ENCODE peak calls at places on chromosome 16, in six cellular contexts. H, R, D, N, J and K are unnamed samples.

GRCh38 chr16:11133344-11133921 is 122.6 kb downstream of the SOCS1 start:
- DNase-seq in R (peak; percentile 92), H (no peak), N (peak; percentile 87), J (no peak), D (no peak), K (peak; percentile 69)

GRCh38 chr16:22081050-22081449 is 11.3 kb upstream of the VWA3A start:
- DNase-seq in H (no peak), R (no peak), J (no peak), D (no peak), N (no peak), K (no peak)

GRCh38 chr16:84633622-84634021 is 14.7 kb upstream of the KLHL36 start:
- DNase-seq in J (no peak), N (no peak), D (peak; percentile 68), H (no peak), R (no peak), K (no peak)

GRCh38 chr16:19515765-19516164 is 6.1 kb downstream of the GDE1 start:
- DNase-seq in H (no peak), J (no peak), R (no peak), N (no peak), D (no peak), K (no peak)

GRCh38 chr16:4882261-4882632 is 35.0 kb downstream of the UBN1 start:
- DNase-seq in J (no peak), D (no peak), N (no peak), H (no peak), R (no peak), K (no peak)

GRCh38 chr16:59920054-59920453 is 1185.9 kb upstream of the GOT2 start:
- DNase-seq in D (no peak), J (no peak), N (no peak), R (no peak), H (no peak), K (no peak)

GRCh38 chr16:28821874-28822519 is 802 bp upstream of the ATXN2L start:
- DNase-seq in H (no peak), D (no peak), R (no peak), J (no peak), N (no peak), K (no peak)

GRCh38 chr16:53417011-53417410 is 17.3 kb upstream of the RBL2 start:
- DNase-seq in H (no peak), R (no peak), D (no peak), N (no peak), J (no peak), K (no peak)

GRCh38 chr16:31301708-31302400 is 42.1 kb downstream of the ITGAM start:
- DNase-seq in N (no peak), D (no peak), J (no peak), R (no peak), H (no peak), K (no peak)

GRCh38 chr16:81127051-81127450 is 30.9 kb upstream of the GCSH start:
- DNase-seq in H (no peak), D (no peak), R (no peak), J (no peak), N (no peak), K (no peak)

GRCh38 chr16:50282955-50283631 is 16.7 kb downstream of the ADCY7 start:
- DNase-seq in J (no peak), D (peak; percentile 79), R (no peak), H (no peak), N (no peak), K (no peak)

GRCh38 chr16:82738699-82739098 is 111.9 kb downstream of the CDH13 start:
- DNase-seq in H (no peak), N (no peak), D (no peak), R (no peak), J (no peak), K (no peak)

GRCh38 chr16:85166699-85167588 is 54.7 kb upstream of the CIBAR2 start:
- DNase-seq in N (no peak), J (no peak), H (no peak), R (no peak), D (peak; percentile 80), K (no peak)

GRCh38 chr16:75591001-75591852 is 25.0 kb downstream of the GABARAPL2 start:
- DNase-seq in J (no peak), N (peak; percentile 29), D (no peak), H (no peak), R (no peak), K (no peak)

GRCh38 chr16:87178177-87178863 is 138.9 kb downstream of the C16orf95 start:
- DNase-seq in J (no peak), H (no peak), R (no peak), N (no peak), D (no peak), K (no peak)

GRCh38 chr16:79170565-79171242 is 429.8 kb downstream of the MAF start:
- DNase-seq in J (no peak), N (peak; percentile 47), D (no peak), R (no peak), H (no peak), K (no peak)

GRCh38 chr16:180101-180920 is at the start of gene HBQ1:
- DNase-seq in D (no peak), N (no peak), H (peak; percentile 44), R (no peak), J (no peak), K (no peak)

GRCh38 chr16:24139282-24139681 is 116.9 kb upstream of the CACNG3 start:
- DNase-seq in N (no peak), R (no peak), D (no peak), J (no peak), H (no peak), K (no peak)

GRCh38 chr16:77183137-77183536 is 7.9 kb upstream of the MON1B start:
- DNase-seq in R (no peak), N (no peak), H (no peak), D (no peak), J (no peak), K (no peak)

GRCh38 chr16:26717826-26718225 is 348.9 kb upstream of the C16orf82 start:
- DNase-seq in R (no peak), D (no peak), J (no peak), N (no peak), H (no peak), K (no peak)

GRCh38 chr16:72066747-72067146 is 3.7 kb downstream of the HPR start:
- DNase-seq in N (no peak), D (no peak), H (peak; percentile 17), R (no peak), J (no peak), K (no peak)

GRCh38 chr16:24836836-24837235 is 8.9 kb upstream of the SLC5A11 start:
- DNase-seq in J (no peak), N (no peak), H (no peak), D (no peak), R (no peak), K (no peak)

GRCh38 chr16:31365131-31365865 is 10.3 kb downstream of the ITGAX start:
- DNase-seq in H (no peak), J (no peak), R (no peak), D (no peak), N (no peak), K (peak; percentile 5)

GRCh38 chr16:66651965-66652364 is 44.6 kb downstream of the CMTM4 start:
- DNase-seq in R (no peak), H (no peak), D (no peak), N (no peak), J (no peak), K (no peak)

GRCh38 chr16:66344533-66345145 is 21.9 kb upstream of the CDH5 start:
- DNase-seq in J (no peak), H (no peak), R (no peak), N (no peak), D (no peak), K (no peak)

GRCh38 chr16:79168321-79168720 is 432.2 kb downstream of the MAF start:
- DNase-seq in H (no peak), R (no peak), J (no peak), D (no peak), N (no peak), K (no peak)

GRCh38 chr16:66523861-66524354 is 26.0 kb downstream of the TK2 start:
- DNase-seq in R (no peak), D (peak; percentile 49), H (peak; percentile 57), J (no peak), N (no peak), K (no peak)

GRCh38 chr16:89395150-89396142 is 94.9 kb downstream of the ANKRD11 start:
- DNase-seq in N (peak; percentile 91), H (no peak), J (no peak), R (no peak), D (peak; percentile 96), K (peak; percentile 84)

GRCh38 chr16:89193576-89194293 is 6.6 kb downstream of the SLC22A31 start:
- DNase-seq in R (peak; percentile 42), J (peak; percentile 6), H (no peak), D (peak; percentile 50), N (no peak), K (no peak)

GRCh38 chr16:58252716-58253115 is 42.1 kb downstream of the PRSS54 start:
- DNase-seq in H (no peak), J (no peak), D (no peak), R (no peak), N (no peak), K (no peak)

GRCh38 chr16:86946396-86946795 is 368.0 kb downstream of the FOXL1 start:
- DNase-seq in J (no peak), N (no peak), H (no peak), R (peak; percentile 83), D (no peak), K (no peak)

GRCh38 chr16:66270333-66270927 is 96.1 kb upstream of the CDH5 start:
- DNase-seq in D (peak; percentile 70), J (peak; percentile 70), R (peak; percentile 75), H (peak; percentile 30), N (peak; percentile 67), K (peak; percentile 23)

GRCh38 chr16:29675811-29676643 is 3.0 kb upstream of the QPRT start:
- DNase-seq in R (no peak), H (no peak), J (no peak), D (no peak), N (no peak), K (no peak)

DNA sequence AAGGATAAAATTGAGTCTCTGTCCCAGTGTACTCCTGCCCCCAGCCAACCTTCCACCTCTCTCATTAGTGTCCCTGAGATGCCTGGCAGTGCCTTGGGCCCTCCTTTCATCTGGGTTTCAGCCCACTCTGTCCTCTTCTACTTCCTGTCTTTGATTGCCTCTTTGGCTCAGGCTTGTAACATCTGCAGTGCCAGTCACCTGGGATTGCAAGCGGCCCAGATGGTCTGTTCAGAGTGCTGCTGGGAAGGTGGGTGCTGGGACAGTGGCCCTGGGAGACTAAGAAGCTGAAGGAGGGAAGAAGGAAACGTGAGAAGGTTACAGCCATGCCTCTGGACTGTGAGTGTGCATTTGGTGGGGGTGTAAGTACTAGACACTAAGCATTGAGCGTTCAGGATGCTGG is 2177.4 kb downstream of the TP53TG3F start:
- DNase-seq in J (no peak), N (no peak), D (no peak), R (no peak), H (no peak), K (no peak)
- H3K9me3 ChIP-seq in J (no peaks in the 10 kb centered on the region), N (peaks cover 15% of the 10 kb centered on the region), D (no peaks in the 10 kb centered on the region), R (no peaks in the 10 kb centered on the region), H (no peaks in the 10 kb centered on the region), K (no peaks in the 10 kb centered on the region)

GRCh38 chr16:74477226-74477625 is 55.9 kb upstream of the CLEC18B start:
- DNase-seq in R (peak; percentile 90), D (no peak), N (no peak), J (no peak), H (no peak), K (no peak)
- H3K27me3 ChIP-seq in R (no peaks in the 10 kb centered on the region), D (no peaks in the 10 kb centered on the region), N (no peaks in the 10 kb centered on the region), J (no peaks in the 10 kb centered on the region), H (no peaks in the 10 kb centered on the region), K (no peaks in the 10 kb centered on the region)

GRCh38 chr16:63061319-63061718 is 1025.1 kb upstream of the CDH8 start:
- DNase-seq in J (no peak), N (no peak), H (no peak), R (peak; percentile 33), D (no peak), K (no peak)
- H3K9me3 ChIP-seq in J (no peaks in the 10 kb centered on the region), N (peaks cover 3% of the 10 kb centered on the region), H (no peaks in the 10 kb centered on the region), R (no peaks in the 10 kb centered on the region), D (no peaks in the 10 kb centered on the region), K (no peaks in the 10 kb centered on the region)

GRCh38 chr16:17294856-17295255 is 175.9 kb downstream of the XYLT1 start:
- DNase-seq in H (no peak), D (no peak), N (no peak), J (no peak), R (no peak), K (no peak)
- H3K27me3 ChIP-seq in H (no peaks in the 10 kb centered on the region), D (no peaks in the 10 kb centered on the region), N (no peaks in the 10 kb centered on the region), J (no peaks in the 10 kb centered on the region), R (no peaks in the 10 kb centered on the region), K (no peaks in the 10 kb centered on the region)